ENCODE peak calls at places on chromosomes 16 and 17, in seven cellular contexts. A, X, L, P, K, Z and H are unnamed samples.

GRCh38 chr16:85595299-85595661 is 17.8 kb upstream of the GSE1 start:
- DNase-seq in A (no peak), X (no peak), L (no peak), P (no peak), K (no peak), Z (no peak), H (no peak)

GRCh38 chr17:8791910-8792270 is 7.3 kb downstream of the MFSD6L start:
- DNase-seq in A (peak), X (no peak), L (no peak), P (no peak), K (no peak), Z (no peak), H (no peak)

GRCh38 chr16:85757341-85757822 is 6.5 kb upstream of the C16orf74 start:
- DNase-seq in A (no peak), X (no peak), L (peak), P (no peak), K (no peak), Z (no peak), H (no peak)

GRCh38 chr17:35890774-35891155 is 10.6 kb upstream of the CCL5 start:
- DNase-seq in A (no peak), X (peak), L (no peak), P (no peak), K (no peak), Z (no peak), H (peak)

GRCh38 chr16:84786605-84787302 is 33.0 kb upstream of the CRISPLD2 start:
- DNase-seq in A (no peak), X (no peak), L (no peak), P (no peak), K (no peak), Z (no peak), H (no peak)

GRCh38 chr17:48542956-48543853 is 1.7 kb downstream of the HOXB2 start:
- DNase-seq in A (no peak), X (peak), L (no peak), P (peak), K (no peak), Z (no peak), H (peak)

GRCh38 chr16:31874354-31875111 is 926 bp downstream of the ZNF267 start:
- DNase-seq in A (no peak), X (peak), L (peak), P (peak), K (no peak), Z (peak), H (peak)

GRCh38 chr17:77571141-77571540 is 387.4 kb upstream of the TNRC6C start:
- DNase-seq in A (no peak), X (no peak), L (no peak), P (no peak), K (no peak), Z (no peak), H (no peak)

GRCh38 chr17:3989156-3989886 is 25.1 kb upstream of the ATP2A3 start:
- DNase-seq in A (no peak), X (peak), L (no peak), P (no peak), K (no peak), Z (no peak), H (no peak)

GRCh38 chr17:4645642-4646041 is 4.2 kb upstream of the ALOX15 start:
- DNase-seq in A (no peak), X (no peak), L (no peak), P (no peak), K (no peak), Z (no peak), H (no peak)

GRCh38 chr17:9714801-9715200 is 69.5 kb downstream of the USP43 start:
- DNase-seq in A (no peak), X (no peak), L (no peak), P (no peak), K (no peak), Z (no peak), H (no peak)

GRCh38 chr17:59221159-59221847 is 992 bp downstream of the GDPD1 start:
- DNase-seq in A (no peak), X (peak), L (no peak), P (no peak), K (no peak), Z (no peak), H (no peak)

GRCh38 chr17:60661489-60661888 is 16.2 kb upstream of the BCAS3 start:
- DNase-seq in A (no peak), X (no peak), L (no peak), P (no peak), K (no peak), Z (no peak), H (no peak)

GRCh38 chr17:76881966-76882365 is 13.8 kb downstream of the MGAT5B start:
- DNase-seq in A (no peak), X (no peak), L (no peak), P (no peak), K (no peak), Z (no peak), H (no peak)

GRCh38 chr17:1047177-1047885 is 50.4 kb downstream of the TIMM22 start:
- DNase-seq in A (no peak), X (no peak), L (no peak), P (no peak), K (no peak), Z (no peak), H (no peak)

GRCh38 chr16:15494231-15494630 is 59.8 kb downstream of the BMERB1 start:
- DNase-seq in A (peak), X (no peak), L (no peak), P (peak), K (no peak), Z (peak), H (no peak)

GRCh38 chr17:66542183-66542966 is 240.0 kb downstream of the PRKCA start:
- DNase-seq in A (no peak), X (peak), L (peak), P (peak), K (no peak), Z (no peak), H (no peak)

GRCh38 chr17:69709441-69709840 is 294.9 kb downstream of the MAP2K6 start:
- DNase-seq in A (no peak), X (no peak), L (no peak), P (no peak), K (no peak), Z (no peak), H (no peak)

GRCh38 chr16:8923199-8923598 is 40.5 kb downstream of the USP7 start:
- DNase-seq in A (no peak), X (no peak), L (no peak), P (peak), K (no peak), Z (no peak), H (no peak)

GRCh38 chr16:76816475-76816874 is 374.5 kb upstream of the MON1B start:
- DNase-seq in A (no peak), X (no peak), L (no peak), P (no peak), K (no peak), Z (no peak), H (no peak)

GRCh38 chr17:79023886-79024771 is at the start of gene C1QTNF1:
- DNase-seq in A (no peak), X (peak), L (no peak), P (no peak), K (no peak), Z (no peak), H (peak)

GRCh38 chr17:43169561-43170139 is 1.4 kb upstream of the NBR1 start:
- DNase-seq in A (no peak), X (peak), L (no peak), P (peak), K (no peak), Z (peak), H (peak)

GRCh38 chr16:26795184-26795583 is 271.5 kb upstream of the C16orf82 start:
- DNase-seq in A (no peak), X (no peak), L (no peak), P (peak), K (peak), Z (no peak), H (no peak)

GRCh38 chr16:11016993-11017392 is 72.6 kb downstream of the CLEC16A start:
- DNase-seq in A (peak), X (no peak), L (no peak), P (peak), K (no peak), Z (peak), H (no peak)
- TF ChIP-seq JUND in A (no peak), X (peak), L (no peak), P (no peak), K (no peak), Z (no peak), H (no peak)

DNA sequence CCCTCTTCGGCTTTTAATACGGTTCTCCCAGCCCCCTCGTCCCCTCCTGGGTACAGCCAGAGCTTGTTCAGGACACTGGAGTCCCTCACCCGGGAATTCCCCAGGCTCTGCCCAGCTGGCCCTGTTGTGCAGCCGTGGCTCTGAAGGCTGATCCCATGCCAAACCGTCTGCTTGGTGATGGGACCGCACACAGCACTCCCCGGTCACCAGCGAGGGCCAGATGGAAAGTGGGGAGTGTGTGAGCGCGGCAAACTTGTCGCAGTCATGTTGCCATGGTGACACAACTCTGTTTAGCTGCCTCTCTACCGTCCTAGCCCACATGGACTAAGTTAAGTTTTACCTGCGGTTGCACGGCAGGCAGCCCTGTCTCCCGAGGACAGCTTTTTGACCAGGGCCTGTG is 107.9 kb downstream of the RAP1GAP2 start:
- DNase-seq in A (no peak), X (peak), L (no peak), P (no peak), K (no peak), Z (no peak), H (no peak)
- TF ChIP-seq JUND in A (no peak), X (no peak), L (no peak), P (no peak), K (no peak), Z (no peak), H (no peak)

GRCh38 chr16:29995911-29996772 is at the start of gene INO80E:
- DNase-seq in A (peak), X (peak), L (peak), P (peak), K (peak), Z (peak), H (peak)

GRCh38 chr16:29996773-29997250 is 771 bp downstream of the INO80E start:
- DNase-seq in A (no peak), X (no peak), L (no peak), P (peak), K (no peak), Z (no peak), H (no peak)

GRCh38 chr16:29994613-29995329 is 646 bp downstream of the HIRIP3 start:
- DNase-seq in A (no peak), X (peak), L (no peak), P (peak), K (no peak), Z (no peak), H (no peak)

GRCh38 chr16:29993903-29994612 is 1.4 kb downstream of the HIRIP3 start:
- DNase-seq in A (no peak), X (no peak), L (no peak), P (no peak), K (no peak), Z (no peak), H (no peak)

DNA sequence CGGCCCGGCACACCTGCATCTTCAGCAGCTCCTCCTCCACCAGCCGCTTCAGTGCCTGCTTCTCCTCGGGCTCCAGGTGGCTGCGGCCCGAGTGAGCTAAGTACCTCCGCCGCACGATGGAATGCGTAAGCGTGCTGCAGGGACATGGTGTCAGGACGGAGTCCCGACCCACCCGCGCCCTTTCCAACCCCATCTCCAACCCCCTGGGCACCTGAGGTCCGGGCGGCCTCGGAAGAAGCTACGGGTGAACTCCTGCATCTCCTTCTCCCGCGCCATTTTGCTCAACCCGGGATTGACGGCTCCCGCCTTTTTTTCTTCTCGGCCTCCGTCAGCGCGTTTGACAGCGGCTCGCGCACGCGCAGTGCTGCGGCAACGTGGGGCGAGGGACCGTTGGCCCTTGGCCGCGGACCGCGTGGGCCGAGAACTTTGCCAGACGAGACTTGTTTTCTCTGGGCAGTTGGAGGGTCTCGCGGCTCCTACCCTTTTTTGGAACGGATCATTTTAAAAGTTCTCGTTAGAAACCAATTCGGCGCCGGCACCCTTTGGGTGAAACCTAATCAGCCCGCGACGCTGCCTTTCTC is at the start of gene HIRIP3:
- DNase-seq in A (peak), X (peak), L (peak), P (peak), K (no peak), Z (peak), H (peak)
- TF ChIP-seq JUND in A (no peak), X (no peak), L (no peak), P (no peak), K (no peak), Z (peak), H (no peak)

DNA sequence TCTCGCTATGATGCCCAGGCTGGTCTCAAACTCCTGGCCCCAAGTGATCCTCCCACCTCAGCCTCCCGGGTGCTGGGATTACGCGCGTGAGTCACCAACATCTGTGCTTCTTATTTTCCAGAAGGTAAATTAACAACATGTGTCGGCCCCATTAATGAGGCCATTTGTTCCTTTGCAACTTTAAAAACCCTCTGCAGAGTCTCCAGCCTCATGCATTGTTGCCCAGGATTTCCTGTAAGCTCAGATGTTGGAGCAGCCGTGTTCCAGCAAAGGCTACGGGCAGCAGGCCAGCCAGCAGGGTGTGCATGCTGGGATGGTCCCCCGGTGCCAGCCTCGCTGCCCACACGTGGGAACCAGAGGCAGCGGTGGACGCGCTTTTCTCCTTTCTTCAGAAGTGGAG is 19.1 kb upstream of the HEXD start:
- DNase-seq in A (no peak), X (peak), L (no peak), P (no peak), K (no peak), Z (no peak), H (no peak)
- TF ChIP-seq JUND in A (no peak), X (no peak), L (no peak), P (no peak), K (no peak), Z (no peak), H (no peak)

DNA sequence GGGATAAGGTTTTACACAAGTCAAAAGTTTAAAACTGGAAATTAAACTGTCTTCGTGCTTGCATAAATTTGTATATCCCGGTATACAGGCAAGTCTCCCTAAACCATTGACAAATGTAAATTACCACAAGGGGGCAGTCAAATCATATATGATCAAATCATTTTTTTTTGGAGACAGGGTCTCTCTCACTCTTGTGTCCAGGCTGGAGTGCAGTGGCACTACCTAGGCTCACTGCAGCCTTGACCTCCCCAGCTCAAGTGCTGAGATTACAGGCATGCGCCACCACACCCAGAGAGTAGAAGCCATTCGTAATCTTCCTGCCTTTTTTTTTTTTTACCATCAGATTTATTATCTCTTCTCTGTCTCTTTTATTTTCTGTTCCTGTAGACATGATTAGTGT is 18.5 kb downstream of the TOP2A start:
- DNase-seq in A (peak), X (peak), L (no peak), P (peak), K (no peak), Z (peak), H (peak)
- TF ChIP-seq JUND in A (no peak), X (no peak), L (no peak), P (no peak), K (no peak), Z (no peak), H (no peak)